ENCODE peak calls at places on chromosomes 11 and 22, in nine cellular contexts. F is GM23338, X is epithelial cell of proximal tubule, O is AG10803, H is GM10248, L is BE2C, C is IMR-90, I is brain microvascular endothelial cell, A is lower leg skin. G is an unnamed sample.

GRCh38 chr11:68202165-68202564 is 10.9 kb downstream of the KMT5B start:
- DNase-seq in I (no peak), L (no peak), C (no peak), A (no peak), H (no peak), O (no peak), X (no peak), F (no peak), G (no peak)

GRCh38 chr11:45948341-45948740 is 25.9 kb downstream of the LARGE2 start:
- DNase-seq in F (no peak), A (no peak), H (no peak), I (no peak), X (no peak), L (no peak), O (no peak), C (no peak), G (no peak)

GRCh38 chr22:48954781-48955311 is 872.8 kb downstream of the BRD1 start:
- DNase-seq in L (no peak), X (no peak), I (no peak), A (peak), C (no peak), O (peak), H (no peak), F (no peak), G (no peak)

GRCh38 chr11:132595711-132596111 is 936.6 kb downstream of the OPCML start:
- DNase-seq in I (no peak), O (no peak), A (no peak), X (no peak), F (no peak), L (no peak), C (peak), H (no peak), G (no peak)

GRCh38 chr11:132587716-132588115 is 944.6 kb downstream of the OPCML start:
- DNase-seq in L (no peak), O (no peak), C (no peak), A (no peak), X (no peak), I (no peak), H (no peak), F (no peak), G (no peak)

GRCh38 chr11:61697093-61697492 is 16.9 kb downstream of the DAGLA start:
- DNase-seq in C (no peak), L (no peak), A (no peak), F (no peak), X (peak), I (no peak), O (no peak), H (no peak), G (no peak)

GRCh38 chr22:45602824-45603301 is 68.8 kb upstream of the ATXN10 start:
- DNase-seq in C (no peak), I (peak), A (no peak), L (peak), O (peak), X (no peak), H (no peak), F (peak), G (no peak)

GRCh38 chr11:48052183-48053040 is 72.1 kb downstream of the PTPRJ start:
- DNase-seq in I (peak), X (peak), C (peak), A (no peak), F (peak), O (peak), L (no peak), H (no peak), G (no peak)

GRCh38 chr11:90840071-90840470 is 617.2 kb upstream of the CHORDC1 start:
- DNase-seq in O (no peak), X (no peak), C (no peak), F (peak), H (no peak), L (no peak), A (no peak), I (no peak), G (no peak)

GRCh38 chr11:93614111-93614784 is 47.2 kb upstream of the CEP295 start:
- DNase-seq in F (peak), I (no peak), O (no peak), H (no peak), X (no peak), C (no peak), A (no peak), L (peak), G (no peak)

GRCh38 chr22:30317778-30318177 is 9.0 kb downstream of the TBC1D10A start:
- DNase-seq in C (no peak), O (no peak), F (no peak), I (no peak), X (no peak), H (no peak), A (no peak), L (no peak), G (no peak)

GRCh38 chr11:65418431-65418680 is 4.2 kb upstream of the NEAT1 start:
- DNase-seq in O (no peak), L (no peak), F (no peak), C (no peak), I (no peak), X (no peak), H (no peak), A (no peak), G (no peak)

GRCh38 chr11:34358258-34358665 is 452 bp upstream of the ABTB2 start:
- DNase-seq in X (no peak), L (peak), C (peak), H (no peak), A (peak), O (peak), F (peak), I (no peak), G (no peak)

GRCh38 chr11:119310682-119311052 is 6.3 kb downstream of the MCAM start:
- DNase-seq in L (no peak), C (no peak), O (no peak), F (no peak), I (no peak), H (no peak), X (no peak), A (no peak), G (no peak)

GRCh38 chr22:39630721-39631120 is 60.2 kb downstream of the CACNA1I start:
- DNase-seq in X (no peak), A (no peak), L (no peak), I (no peak), F (no peak), C (no peak), O (no peak), H (no peak), G (no peak)

GRCh38 chr11:18676803-18677202 is 21.8 kb upstream of the TMEM86A start:
- DNase-seq in C (no peak), I (no peak), X (no peak), O (no peak), A (no peak), F (no peak), H (no peak), L (no peak), G (no peak)

GRCh38 chr11:27319065-27319464 is 44.0 kb downstream of the CCDC34 start:
- DNase-seq in I (peak), F (no peak), X (peak), H (peak), L (no peak), O (peak), C (peak), A (no peak), G (no peak)

GRCh38 chr11:19524171-19524671 is 188.4 kb upstream of the NAV2 start:
- DNase-seq in X (no peak), L (no peak), O (no peak), I (peak), C (peak), H (no peak), F (no peak), A (no peak), G (peak)

GRCh38 chr22:37820350-37820749 is 2.8 kb upstream of the GALR3 start:
- DNase-seq in C (no peak), I (no peak), F (no peak), O (no peak), X (no peak), H (no peak), A (no peak), L (no peak), G (no peak)

GRCh38 chr11:75319035-75319877 is 32.2 kb downstream of the ARRB1 start:
- DNase-seq in C (peak), L (no peak), I (no peak), O (no peak), A (no peak), F (no peak), H (no peak), X (no peak), G (no peak)

GRCh38 chr11:81342956-81343355 is 1390.7 kb downstream of the FAM181B start:
- DNase-seq in L (no peak), F (no peak), X (no peak), O (no peak), C (no peak), H (no peak), I (no peak), A (no peak), G (no peak)

GRCh38 chr11:35227551-35228341 is 88.8 kb downstream of the CD44 start:
- DNase-seq in O (peak), X (no peak), F (no peak), L (no peak), C (peak), H (no peak), A (no peak), I (no peak), G (no peak)

GRCh38 chr11:125164422-125165110 is at the start of gene PKNOX2:
- DNase-seq in F (peak), C (peak), H (peak), L (peak), X (no peak), A (peak), I (peak), O (peak), G (peak)

GRCh38 chr11:126697937-126698336 is 302.6 kb downstream of the KIRREL3 start:
- DNase-seq in X (no peak), I (no peak), O (no peak), H (no peak), C (no peak), A (no peak), L (no peak), F (no peak), G (no peak)

GRCh38 chr11:68351450-68352275 is 39.3 kb downstream of the LRP5 start:
- DNase-seq in F (peak), X (no peak), H (no peak), I (no peak), A (no peak), O (no peak), L (no peak), C (no peak), G (no peak)

GRCh38 chr11:93054881-93055280 is 85.4 kb downstream of the MTNR1B start:
- DNase-seq in F (no peak), I (peak), O (peak), C (peak), H (no peak), L (no peak), A (no peak), X (peak), G (no peak)

GRCh38 chr11:70203749-70204465 is 811 bp downstream of the FADD start:
- DNase-seq in H (peak), O (peak), X (no peak), F (peak), L (peak), I (peak), C (peak), A (no peak), G (no peak)

GRCh38 chr11:17986007-17986710 is 26.7 kb downstream of the SERGEF start:
- DNase-seq in C (peak), I (peak), A (no peak), X (no peak), O (peak), F (no peak), H (no peak), L (no peak), G (no peak)

GRCh38 chr11:106087815-106088435 is 10.5 kb downstream of the AASDHPPT start:
- DNase-seq in L (peak), X (no peak), F (peak), A (no peak), I (peak), O (peak), H (no peak), C (peak), G (peak)

GRCh38 chr11:33689506-33689905 is 11.1 kb downstream of the C11orf91 start:
- DNase-seq in H (no peak), A (peak), O (no peak), X (no peak), I (no peak), F (no peak), C (no peak), L (no peak), G (no peak)

GRCh38 chr11:70733327-70734325 is 335.3 kb downstream of the CTTN start:
- DNase-seq in O (no peak), I (no peak), H (no peak), X (no peak), L (no peak), A (no peak), F (no peak), C (no peak), G (peak)

GRCh38 chr11:22477312-22477711 is 139.1 kb downstream of the SLC17A6 start:
- DNase-seq in I (no peak), O (no peak), F (no peak), A (no peak), H (no peak), L (no peak), C (peak), X (no peak), G (no peak)

GRCh38 chr11:110373061-110373702 is 56.6 kb upstream of the FDX1 start:
- DNase-seq in H (peak), L (no peak), F (no peak), X (peak), O (peak), C (peak), A (no peak), I (no peak), G (no peak)

GRCh38 chr11:125250316-125250870 is 85.8 kb downstream of the PKNOX2 start:
- DNase-seq in X (no peak), A (no peak), L (no peak), O (no peak), F (no peak), I (no peak), H (no peak), C (no peak), G (no peak)

GRCh38 chr11:71080239-71081097 is 171.9 kb downstream of the SHANK2 start:
- DNase-seq in A (no peak), F (peak), L (peak), H (peak), O (peak), X (peak), I (peak), C (peak), G (peak)

GRCh38 chr22:25334091-25334490 is 114.7 kb downstream of the CRYBB2 start:
- DNase-seq in O (peak), I (peak), L (peak), A (no peak), C (peak), X (no peak), H (peak), F (peak), G (peak)
- TF ChIP-seq CTCF in O (peak), I (peak), L (peak), A (no peak), C (peak), X (peak), H (peak), F (peak), G (peak)

GRCh38 chr11:1555713-1556153 is 16.3 kb downstream of the DUSP8 start:
- DNase-seq in A (no peak), C (no peak), X (no peak), I (no peak), O (no peak), F (no peak), L (no peak), H (no peak), G (peak)

GRCh38 chr11:1557168-1557884 is 14.7 kb downstream of the DUSP8 start:
- DNase-seq in A (no peak), H (no peak), I (no peak), L (no peak), O (no peak), X (no peak), F (no peak), C (no peak), G (peak)

GRCh38 chr11:1556278-1557167 is 15.5 kb downstream of the DUSP8 start:
- DNase-seq in F (peak), A (no peak), C (no peak), O (no peak), I (no peak), L (no peak), H (no peak), X (no peak), G (peak)

GRCh38 chr11:1554981-1555712 is 16.9 kb downstream of the DUSP8 start:
- DNase-seq in F (no peak), L (no peak), X (no peak), A (no peak), C (no peak), I (no peak), H (no peak), O (no peak), G (peak)

GRCh38 chr11:1553808-1554594 is 18.1 kb downstream of the DUSP8 start:
- DNase-seq in L (no peak), I (no peak), C (no peak), X (no peak), O (no peak), F (peak), H (no peak), A (no peak), G (peak)
- TF ChIP-seq CTCF in L (no peak), I (no peak), C (no peak), X (no peak), O (no peak), F (peak), H (no peak), A (no peak), G (no peak)

GRCh38 chr22:21726650-21727049 is 8.9 kb downstream of the YPEL1 start:
- DNase-seq in F (peak), L (peak), O (no peak), H (peak), I (no peak), A (no peak), C (no peak), X (no peak), G (peak)
- TF ChIP-seq CTCF in F (peak), L (peak), O (peak), H (peak), I (peak), A (no peak), C (no peak), X (peak), G (peak)

GRCh38 chr22:50641696-50642607 is 14.0 kb upstream of the ARSA start:
- DNase-seq in C (peak), H (no peak), X (no peak), L (peak), I (peak), O (peak), F (peak), A (peak), G (no peak)
- TF ChIP-seq CTCF in C (peak), H (no peak), X (peak), L (peak), I (peak), O (peak), F (peak), A (no peak), G (no peak)

GRCh38 chr22:23069502-23070357 is 589 bp upstream of the GNAZ start:
- DNase-seq in L (peak), H (peak), A (peak), I (peak), O (peak), X (no peak), C (peak), F (peak), G (peak)
- TF ChIP-seq CTCF in L (no peak), H (no peak), A (no peak), I (no peak), O (no peak), X (no peak), C (no peak), F (no peak), G (no peak)

GRCh38 chr11:130066338-130066737 is 3.4 kb upstream of the APLP2 start:
- DNase-seq in H (no peak), O (no peak), I (no peak), C (no peak), A (no peak), F (no peak), L (no peak), X (no peak), G (no peak)

GRCh38 chr11:130070109-130070828 is 575 bp downstream of the APLP2 start:
- DNase-seq in H (peak), L (peak), C (peak), O (no peak), A (peak), I (no peak), F (peak), X (no peak), G (peak)

GRCh38 chr11:130068986-130069683 is 559 bp upstream of the APLP2 start:
- DNase-seq in X (no peak), C (peak), A (peak), O (peak), I (peak), L (no peak), H (no peak), F (peak), G (peak)

GRCh38 chr11:130069684-130070108 is at the start of gene APLP2:
- DNase-seq in C (peak), H (peak), F (peak), A (peak), X (peak), I (peak), O (peak), L (peak), G (peak)

DNA sequence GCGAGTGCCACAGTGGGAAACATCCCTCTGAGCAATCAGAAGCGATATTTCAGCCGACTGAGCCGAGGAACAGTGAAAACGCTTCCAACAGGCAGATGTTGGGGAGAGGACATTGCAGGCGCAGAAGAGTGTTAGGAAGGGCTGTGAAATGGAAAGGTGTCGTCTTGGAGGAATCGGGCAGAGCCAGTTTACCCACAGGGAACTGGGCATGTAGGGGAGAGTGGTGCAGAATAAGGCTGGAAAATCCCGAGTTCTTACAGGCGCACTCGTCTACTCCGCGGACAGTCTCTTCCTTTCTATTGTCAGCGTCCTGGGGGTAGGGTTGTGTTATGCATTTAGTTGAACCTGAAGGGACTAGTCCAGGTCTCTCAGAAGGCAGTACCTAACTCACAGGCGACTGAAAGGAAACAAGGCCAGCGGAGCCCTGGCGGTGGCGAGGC is 1.1 kb upstream of the APLP2 start:
- DNase-seq in H (no peak), I (no peak), L (no peak), F (peak), O (no peak), X (no peak), C (no peak), A (no peak), G (no peak)
- TF ChIP-seq CTCF in H (no peak), I (no peak), L (no peak), F (no peak), O (no peak), X (no peak), C (no peak), A (no peak), G (no peak)

G was measured in glutamatergic neuron.